ENCODE peak calls at places on chromosomes 3 and 15, in seven cellular contexts. F is ELR; Y is effector CD4-positive, alpha-beta T cell; G is activated CD8-positive, alpha-beta memory T cell treated with anti-CD3 and anti-CD28 coated beads, Interleukin-2, amount 50 U/mL, for 4 hours; H is lower leg skin; I is activated CD4-positive, CD25-positive, alpha-beta regulatory T cell; W is dorsolateral prefrontal cortex. Z is an unnamed sample.

GRCh38 chr15:71105444-71105843 is 9.8 kb upstream of the THSD4 start:
- DNase-seq in F (no peak), Y (no peak), G (no peak), H (no peak), I (no peak), W (no peak), Z (no peak)

GRCh38 chr15:30872341-30872748 is 31.4 kb upstream of the FAN1 start:
- DNase-seq in F (peak), Y (no peak), G (no peak), H (no peak), I (no peak), W (no peak), Z (peak)

GRCh38 chr3:62600033-62600432 is 226.7 kb upstream of the FEZF2 start:
- DNase-seq in F (no peak), Y (no peak), G (no peak), H (no peak), I (no peak), W (no peak), Z (peak)

GRCh38 chr3:53023072-53023823 is 22.6 kb downstream of the SFMBT1 start:
- DNase-seq in F (peak), Y (no peak), G (no peak), H (no peak), I (no peak), W (no peak), Z (no peak)

GRCh38 chr3:120475722-120476385 is 25.1 kb upstream of the FSTL1 start:
- DNase-seq in F (peak), Y (no peak), G (no peak), H (no peak), I (no peak), W (no peak), Z (no peak)

GRCh38 chr15:64111679-64112050 is 15.9 kb downstream of the SNX1 start:
- DNase-seq in F (no peak), Y (no peak), G (no peak), H (no peak), I (no peak), W (no peak), Z (no peak)

GRCh38 chr3:120420855-120421570 is 29.8 kb downstream of the FSTL1 start:
- DNase-seq in F (peak), Y (no peak), G (no peak), H (no peak), I (no peak), W (peak), Z (no peak)

GRCh38 chr3:129616713-129617112 is 10.2 kb upstream of the PLXND1 start:
- DNase-seq in F (peak), Y (no peak), G (no peak), H (peak), I (no peak), W (no peak), Z (no peak)

GRCh38 chr3:140216249-140216648 is 281.3 kb downstream of the CLSTN2 start:
- DNase-seq in F (no peak), Y (no peak), G (no peak), H (no peak), I (no peak), W (no peak), Z (peak)

GRCh38 chr15:63971427-63971805 is 74.9 kb downstream of the DAPK2 start:
- DNase-seq in F (no peak), Y (peak), G (peak), H (peak), I (no peak), W (no peak), Z (no peak)

GRCh38 chr3:134315286-134316106 is 58.8 kb downstream of the AMOTL2 start:
- DNase-seq in F (peak), Y (no peak), G (no peak), H (peak), I (no peak), W (peak), Z (no peak)

GRCh38 chr3:17910922-17911321 is 168.5 kb upstream of the TBC1D5 start:
- DNase-seq in F (no peak), Y (no peak), G (no peak), H (no peak), I (no peak), W (no peak), Z (no peak)

GRCh38 chr15:101027273-101027901 is 108.2 kb downstream of the LRRK1 start:
- DNase-seq in F (no peak), Y (no peak), G (no peak), H (peak), I (no peak), W (no peak), Z (no peak)

GRCh38 chr15:90539789-90540188 is 10.1 kb downstream of the CRTC3 start:
- DNase-seq in F (no peak), Y (peak), G (no peak), H (no peak), I (no peak), W (no peak), Z (no peak)

GRCh38 chr3:130515755-130516154 is 1.2 kb upstream of the COL6A6 start:
- DNase-seq in F (no peak), Y (no peak), G (no peak), H (no peak), I (no peak), W (no peak), Z (no peak)

GRCh38 chr3:23928525-23928924 is 11.6 kb downstream of the RPL15 start:
- DNase-seq in F (peak), Y (no peak), G (no peak), H (no peak), I (no peak), W (no peak), Z (peak)

GRCh38 chr3:155088705-155089380 is 8.7 kb downstream of the MME start:
- DNase-seq in F (no peak), Y (no peak), G (no peak), H (no peak), I (no peak), W (no peak), Z (no peak)

GRCh38 chr3:114722530-114722929 is 424.6 kb downstream of the ZBTB20 start:
- DNase-seq in F (no peak), Y (no peak), G (no peak), H (no peak), I (no peak), W (no peak), Z (no peak)

GRCh38 chr3:53705774-53706173 is 140.4 kb downstream of the CHDH start:
- DNase-seq in F (no peak), Y (no peak), G (no peak), H (peak), I (no peak), W (no peak), Z (no peak)

GRCh38 chr3:172181936-172182708 is 142.7 kb downstream of the FNDC3B start:
- DNase-seq in F (peak), Y (no peak), G (no peak), H (no peak), I (no peak), W (no peak), Z (no peak)

GRCh38 chr3:41120461-41120860 is 78.8 kb upstream of the CTNNB1 start:
- DNase-seq in F (no peak), Y (no peak), G (no peak), H (no peak), I (no peak), W (peak), Z (no peak)

Z was measured in DMS53.